ENCODE peak calls at places on chromosomes 16 and 17, in ten cellular contexts. K is esophagus muscularis mucosa, J is right atrium auricular region, C is fibroblast of mammary gland, D is foreskin fibroblast, Y is pancreas, U is thoracic aorta, B is NB4, O is OCI-LY7, A is body of pancreas. X is an unnamed sample.

GRCh38 chr16:55123652-55124051 is 193.0 kb downstream of the IRX5 start:
- DNase-seq in A (no peak), J (no peak), O (no peak), U (no peak), B (no peak), C (no peak), Y (no peak), K (no peak), D (no peak), X (no peak)

GRCh38 chr17:62032480-62032879 is 32.6 kb downstream of the MED13 start:
- DNase-seq in A (no peak), Y (no peak), J (no peak), C (no peak), D (no peak), U (no peak), K (no peak), O (no peak), B (no peak), X (no peak)

GRCh38 chr16:49284962-49285361 is 3.3 kb upstream of the CBLN1 start:
- DNase-seq in A (no peak), K (peak), O (no peak), J (no peak), C (no peak), U (no peak), B (no peak), Y (no peak), D (no peak), X (no peak)

GRCh38 chr17:63476494-63476856 is 386 bp upstream of the ACE start:
- DNase-seq in A (no peak), B (no peak), D (peak), K (no peak), O (peak), U (no peak), J (no peak), C (no peak), Y (no peak), X (no peak)

GRCh38 chr17:35743911-35744328 is 9.1 kb downstream of the GAS2L2 start:
- DNase-seq in A (no peak), B (peak), K (no peak), Y (no peak), J (no peak), O (peak), D (peak), C (peak), U (no peak), X (peak)

GRCh38 chr16:48420437-48420836 is 35.2 kb upstream of the SIAH1 start:
- DNase-seq in U (no peak), Y (no peak), J (no peak), C (no peak), K (no peak), D (no peak), O (no peak), A (no peak), B (no peak), X (no peak)

GRCh38 chr16:58222532-58223316 is 24.8 kb upstream of the CSNK2A2 start:
- DNase-seq in O (no peak), J (no peak), B (no peak), U (no peak), D (peak), A (no peak), C (peak), K (no peak), Y (no peak), X (peak)

GRCh38 chr16:76985362-76985761 is 205.6 kb upstream of the MON1B start:
- DNase-seq in C (no peak), U (no peak), K (no peak), D (no peak), O (no peak), Y (no peak), J (no peak), B (no peak), A (no peak), X (no peak)

GRCh38 chr17:7304179-7304578 is 3.2 kb upstream of the EIF5A start:
- DNase-seq in U (no peak), B (no peak), A (no peak), J (no peak), Y (no peak), O (no peak), C (no peak), K (no peak), D (no peak), X (no peak)

GRCh38 chr17:40563371-40564052 is 1.8 kb downstream of the CCR7 start:
- DNase-seq in Y (no peak), K (peak), U (no peak), D (no peak), C (no peak), J (no peak), O (no peak), B (no peak), A (no peak), X (no peak)

GRCh38 chr17:4665027-4665426 is 23.5 kb upstream of the ALOX15 start:
- DNase-seq in U (no peak), B (no peak), K (no peak), O (no peak), D (no peak), J (no peak), Y (no peak), A (no peak), C (no peak), X (no peak)

GRCh38 chr17:51161541-51161940 is 4.7 kb upstream of the NME2 start:
- DNase-seq in D (no peak), U (no peak), B (no peak), A (no peak), C (no peak), O (no peak), K (no peak), Y (no peak), J (no peak), X (no peak)

GRCh38 chr17:55609737-55610201 is 98.5 kb upstream of the SMIM36 start:
- DNase-seq in D (peak), Y (peak), B (no peak), O (no peak), A (peak), K (no peak), J (no peak), U (no peak), C (peak), X (peak)

GRCh38 chr17:72501404-72502110 is 380.7 kb downstream of the SOX9 start:
- DNase-seq in Y (peak), J (no peak), D (no peak), U (no peak), A (peak), K (no peak), C (no peak), O (no peak), B (no peak), X (no peak)

GRCh38 chr16:15524966-15525365 is 90.6 kb downstream of the BMERB1 start:
- DNase-seq in J (no peak), U (no peak), O (no peak), C (no peak), A (no peak), B (no peak), Y (no peak), D (no peak), K (no peak), X (no peak)

GRCh38 chr17:4884489-4884888 is 14.8 kb upstream of the C17orf107 start:
- DNase-seq in U (no peak), Y (no peak), K (no peak), J (no peak), O (no peak), D (no peak), A (no peak), C (no peak), B (no peak), X (no peak)

GRCh38 chr17:68511671-68512246 is 471 bp upstream of the PRKAR1A start:
- DNase-seq in U (no peak), J (peak), Y (peak), K (no peak), A (peak), B (peak), O (peak), D (peak), C (peak), X (peak)

GRCh38 chr17:9522074-9522473 is 53.5 kb downstream of the STX8 start:
- DNase-seq in D (peak), B (peak), U (no peak), O (peak), C (peak), A (no peak), J (no peak), K (no peak), Y (no peak), X (peak)

DNA sequence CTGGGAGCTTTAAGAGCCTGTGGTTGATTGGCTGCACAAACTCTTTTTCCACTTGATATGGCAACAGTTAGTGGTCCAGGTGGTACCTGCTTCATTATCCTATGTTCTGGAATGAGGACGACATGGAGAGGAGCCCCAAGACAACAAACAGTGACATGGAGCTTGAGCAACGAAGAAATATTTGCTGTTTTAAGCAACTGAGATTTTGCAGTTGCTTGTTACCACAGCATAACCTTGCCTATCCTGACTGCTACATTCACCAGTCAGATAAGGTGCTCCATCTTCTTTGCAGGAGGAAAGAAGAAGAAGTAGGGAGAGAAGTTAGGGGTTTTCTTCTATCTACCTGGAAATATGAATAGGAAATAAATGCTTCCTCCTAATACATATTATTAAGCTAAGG is 7.5 kb upstream of the ODF4 start:
- DNase-seq in D (no peak), A (no peak), J (no peak), O (no peak), U (no peak), C (no peak), B (no peak), K (no peak), Y (no peak), X (no peak)
- H3K4me3 ChIP-seq in D (no peak), A (no peak), J (no peak), O (no peak), U (no peak), C (no peak), B (no peak), K (no peak), Y (no peak), X (no peak)

DNA sequence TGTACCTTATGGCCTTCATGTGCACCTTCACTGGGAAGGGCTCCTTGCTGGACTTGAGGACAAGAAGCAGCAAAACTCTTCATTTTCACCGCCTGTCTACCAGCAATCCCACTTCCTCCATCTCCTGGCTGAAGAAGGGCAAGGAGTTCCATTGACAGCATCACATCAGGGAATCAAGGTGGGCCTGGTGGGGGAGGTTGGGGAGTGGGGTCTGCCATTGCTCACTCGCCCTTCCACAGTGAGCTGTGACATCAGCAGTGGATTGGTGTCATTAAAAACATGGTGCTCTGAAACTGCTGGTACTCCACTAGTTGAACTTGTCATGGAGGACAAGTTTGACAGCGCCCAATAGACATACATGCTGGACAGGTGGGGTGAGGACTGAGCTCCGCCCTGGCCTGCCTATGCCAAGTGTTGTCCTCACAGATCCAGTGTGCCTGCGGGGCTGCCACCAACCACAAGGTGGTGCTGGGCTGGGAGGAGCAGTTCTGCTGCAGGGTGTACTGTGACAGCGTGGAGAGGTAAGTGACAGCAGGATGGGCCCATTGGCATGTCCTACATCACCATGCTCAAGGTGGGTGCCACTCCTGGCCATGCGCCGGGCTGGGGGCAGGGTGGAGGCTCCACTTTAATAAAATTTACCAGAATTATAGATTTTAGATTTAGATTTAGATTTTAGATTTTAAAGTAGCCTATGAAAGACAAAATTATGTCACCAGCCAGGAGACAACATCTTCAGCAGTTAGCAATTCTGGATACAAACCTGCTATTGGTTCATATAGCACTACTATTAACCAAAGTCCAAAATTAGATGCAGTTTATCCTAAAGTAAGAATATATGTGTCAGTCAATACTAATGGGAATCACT is 1729.1 kb downstream of the TP53TG3F start:
- DNase-seq in K (peak), A (no peak), O (peak), B (peak), C (no peak), J (no peak), D (no peak), U (no peak), Y (no peak), X (no peak)
- TF ChIP-seq CTCF in K (no peak), A (no peak), O (peak), B (peak), C (no peak), J (no peak), D (no peak), U (no peak), Y (no peak), X (no peak)

GRCh38 chr17:78184311-78184710 is 2.5 kb downstream of the TK1 start:
- DNase-seq in A (peak), B (no peak), D (no peak), O (no peak), J (no peak), U (no peak), K (no peak), Y (peak), C (no peak), X (no peak)

GRCh38 chr17:78182504-78182903 is 4.3 kb downstream of the TK1 start:
- DNase-seq in K (no peak), C (no peak), A (peak), D (no peak), U (no peak), B (no peak), O (no peak), J (no peak), Y (peak), X (no peak)

GRCh38 chr17:78184868-78185267 is 2.0 kb downstream of the TK1 start:
- DNase-seq in C (no peak), O (no peak), B (no peak), Y (no peak), D (no peak), K (no peak), U (no peak), A (peak), J (no peak), X (no peak)

GRCh38 chr17:78186689-78187595 is at the start of the genes AFMID and TK1:
- DNase-seq in A (peak), B (peak), D (peak), Y (peak), C (peak), O (peak), U (peak), K (peak), J (peak), X (peak)

GRCh38 chr17:78185981-78186688 is 717 bp downstream of the TK1 start:
- DNase-seq in Y (no peak), C (peak), J (no peak), D (peak), B (peak), A (no peak), O (peak), K (no peak), U (no peak), X (no peak)
- H3K4me3 ChIP-seq in Y (no peak), C (peak), J (peak), D (peak), B (peak), A (no peak), O (peak), K (peak), U (peak), X (peak)

GRCh38 chr17:28744104-28744801 is 442 bp downstream of the TRAF4 start:
- DNase-seq in O (peak), J (no peak), U (no peak), K (no peak), Y (peak), A (peak), D (peak), C (peak), B (peak), X (peak)
- TF ChIP-seq CTCF in O (no peak), J (no peak), U (no peak), K (no peak), Y (no peak), A (peak), D (no peak), C (no peak), B (no peak), X (no peak)

DNA sequence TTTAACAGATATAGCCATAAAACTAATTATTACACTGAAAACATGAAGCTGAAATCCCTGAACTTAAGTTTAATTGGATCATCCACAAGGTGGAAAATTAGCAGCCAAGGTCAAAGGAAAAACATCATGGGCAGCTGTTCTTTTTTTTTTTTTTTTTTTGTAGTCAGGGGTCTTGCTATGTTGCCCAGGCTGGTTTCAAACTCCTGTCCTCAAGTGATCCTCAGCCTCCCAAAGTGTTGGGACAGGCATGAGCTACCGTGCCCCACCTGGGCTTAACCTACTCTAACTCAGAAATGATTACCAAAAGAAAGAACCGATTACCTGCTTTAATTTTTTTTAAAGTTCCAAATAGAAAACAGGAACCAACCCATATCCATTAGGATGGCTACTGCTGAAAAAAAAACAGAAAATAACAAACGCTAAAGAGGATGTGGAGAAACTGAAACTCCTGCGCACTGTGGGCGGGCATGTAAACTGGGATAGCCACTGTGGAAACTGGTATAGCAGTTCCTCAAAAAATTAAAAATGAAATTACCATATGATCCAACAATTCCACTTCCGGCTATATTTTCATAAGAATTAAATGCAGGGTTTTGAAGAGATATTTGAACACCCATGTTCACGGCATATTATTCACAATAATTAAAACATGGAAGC is 8.6 kb downstream of the CMC2 start:
- DNase-seq in C (no peak), A (no peak), Y (no peak), U (no peak), D (no peak), K (no peak), B (no peak), J (no peak), O (no peak), X (no peak)
- H3K4me3 ChIP-seq in C (no peak), A (no peak), Y (peak), U (peak), D (no peak), K (no peak), B (no peak), J (no peak), O (peak), X (no peak)

GRCh38 chr17:44942456-44942855 is 5.1 kb downstream of the KIF18B start:
- DNase-seq in D (no peak), U (no peak), K (no peak), B (no peak), J (no peak), A (no peak), O (no peak), Y (no peak), C (no peak), X (no peak)

GRCh38 chr17:44952946-44953475 is 5.4 kb upstream of the KIF18B start:
- DNase-seq in O (no peak), Y (no peak), K (no peak), C (no peak), D (no peak), J (no peak), A (no peak), B (no peak), U (no peak), X (no peak)

GRCh38 chr17:44941712-44942331 is 5.8 kb downstream of the KIF18B start:
- DNase-seq in J (no peak), K (no peak), B (no peak), D (no peak), U (no peak), A (no peak), C (no peak), Y (no peak), O (no peak), X (no peak)

GRCh38 chr17:44948315-44948795 is 782 bp upstream of the KIF18B start:
- DNase-seq in O (no peak), B (no peak), D (no peak), Y (no peak), A (peak), J (no peak), C (no peak), K (no peak), U (no peak), X (no peak)

DNA sequence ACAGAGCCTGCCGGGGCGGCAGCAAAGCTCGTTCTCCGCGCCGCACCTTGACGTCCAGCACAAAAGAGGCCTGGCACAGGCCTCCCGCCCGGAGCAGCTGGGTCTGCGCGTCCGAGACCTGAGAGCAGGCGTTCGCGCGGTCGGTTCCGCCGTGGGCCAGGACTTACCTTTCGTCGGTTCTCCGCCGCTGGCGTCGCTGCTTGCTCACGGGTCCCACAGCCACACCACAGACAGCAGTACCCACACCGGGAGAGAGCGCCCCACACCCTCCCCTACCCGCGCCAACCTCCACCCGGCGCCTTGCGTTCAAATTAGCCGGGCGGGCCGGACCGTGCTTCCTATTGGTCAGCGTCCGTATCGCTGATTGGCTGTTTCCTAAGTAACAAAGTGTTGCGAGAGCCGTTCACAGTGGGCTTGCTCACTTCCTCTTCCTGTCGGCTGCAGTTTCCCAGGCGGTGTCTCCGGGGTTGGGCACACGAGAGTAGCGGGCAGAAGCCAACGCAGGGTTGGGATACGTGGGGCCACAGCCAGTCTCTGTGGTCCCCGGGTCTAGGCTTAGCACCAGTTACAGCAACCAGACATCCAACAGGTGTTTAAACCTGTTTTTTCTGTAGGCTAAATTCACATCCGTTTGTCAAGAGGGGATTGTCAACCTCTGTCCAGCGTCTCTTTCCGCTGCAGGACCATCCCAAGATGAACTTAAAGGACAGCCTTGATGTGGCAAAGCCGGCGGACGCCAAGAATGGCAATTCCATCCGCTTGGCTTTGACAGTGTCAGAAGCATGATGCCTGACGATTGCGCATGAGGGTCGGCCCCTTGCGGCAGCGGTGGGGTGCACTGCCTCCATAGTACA is at the start of gene KIF18B:
- DNase-seq in B (peak), O (peak), U (peak), C (peak), A (peak), D (peak), J (peak), K (peak), Y (peak), X (peak)
- TF ChIP-seq CTCF in B (no peak), O (peak), U (no peak), C (no peak), A (no peak), D (no peak), J (no peak), K (peak), Y (no peak), X (peak)

X was measured in astrocyte of the spinal cord.